ENCODE peak calls at places on chromosome 3, in seven cellular contexts. O, E, Y, H, U, G and A are unnamed samples.

GRCh38 chr3:126136428-126137220 is 43.8 kb downstream of the ALDH1L1 start:
- DNase-seq in O (peak), E (no peak), Y (no peak), H (peak), U (no peak), G (no peak), A (no peak)

GRCh38 chr3:51642462-51642861 is 28.6 kb upstream of the TEX264 start:
- DNase-seq in O (no peak), E (no peak), Y (no peak), H (no peak), U (peak), G (no peak), A (no peak)

GRCh38 chr3:187255314-187255713 is 36.2 kb downstream of the MASP1 start:
- DNase-seq in O (no peak), E (no peak), Y (no peak), H (no peak), U (peak), G (no peak), A (no peak)

GRCh38 chr3:125434582-125435011 is 59.5 kb upstream of the ZNF148 start:
- DNase-seq in O (no peak), E (peak), Y (no peak), H (no peak), U (no peak), G (no peak), A (peak)

GRCh38 chr3:133038731-133039398 is 674 bp downstream of the TMEM108 start:
- DNase-seq in O (peak), E (peak), Y (peak), H (peak), U (peak), G (peak), A (no peak)

GRCh38 chr3:187989458-187990153 is 164.4 kb upstream of the LPP start:
- DNase-seq in O (no peak), E (no peak), Y (peak), H (no peak), U (no peak), G (no peak), A (no peak)

GRCh38 chr3:160921020-160921635 is 165.1 kb downstream of the PPM1L start:
- DNase-seq in O (peak), E (no peak), Y (peak), H (no peak), U (peak), G (peak), A (peak)

GRCh38 chr3:9810357-9810726 is 280 bp downstream of the TTLL3 start:
- DNase-seq in O (no peak), E (no peak), Y (no peak), H (no peak), U (no peak), G (no peak), A (no peak)

GRCh38 chr3:177729939-177730700 is 532.8 kb upstream of the TBL1XR1 start:
- DNase-seq in O (peak), E (no peak), Y (no peak), H (no peak), U (peak), G (no peak), A (no peak)

GRCh38 chr3:47428585-47429145 is 47.1 kb downstream of the SCAP start:
- DNase-seq in O (no peak), E (no peak), Y (no peak), H (no peak), U (no peak), G (no peak), A (no peak)

GRCh38 chr3:54853573-54854404 is 74.1 kb downstream of the LRTM1 start:
- DNase-seq in O (peak), E (peak), Y (peak), H (peak), U (peak), G (peak), A (peak)

GRCh38 chr3:134326760-134327593 is 47.3 kb downstream of the AMOTL2 start:
- DNase-seq in O (no peak), E (no peak), Y (no peak), H (peak), U (peak), G (peak), A (no peak)

GRCh38 chr3:172153335-172153861 is 114.0 kb downstream of the FNDC3B start:
- DNase-seq in O (peak), E (no peak), Y (peak), H (peak), U (peak), G (peak), A (peak)

GRCh38 chr3:53186726-53187125 is 25.7 kb downstream of the PRKCD start:
- DNase-seq in O (no peak), E (no peak), Y (no peak), H (no peak), U (no peak), G (no peak), A (no peak)

GRCh38 chr3:171833775-171834460 is 9.2 kb upstream of the TMEM212 start:
- DNase-seq in O (no peak), E (no peak), Y (no peak), H (no peak), U (peak), G (peak), A (no peak)

GRCh38 chr3:129021140-129021551 is 20.0 kb downstream of the EFCC1 start:
- DNase-seq in O (no peak), E (no peak), Y (no peak), H (no peak), U (no peak), G (no peak), A (no peak)

GRCh38 chr3:157436583-157437300 is at the start of gene PTX3:
- DNase-seq in O (no peak), E (no peak), Y (peak), H (no peak), U (peak), G (peak), A (peak)

GRCh38 chr3:52507359-52507758 is 12.2 kb downstream of the STAB1 start:
- DNase-seq in O (no peak), E (no peak), Y (no peak), H (no peak), U (peak), G (peak), A (no peak)

GRCh38 chr3:65785065-65785645 is 253.6 kb downstream of the MAGI1 start:
- DNase-seq in O (no peak), E (peak), Y (no peak), H (no peak), U (peak), G (peak), A (peak)

GRCh38 chr3:101383156-101383575 is 62.8 kb upstream of the IMPG2 start:
- DNase-seq in O (peak), E (no peak), Y (no peak), H (no peak), U (peak), G (no peak), A (no peak)

GRCh38 chr3:182725372-182726251 is 67.7 kb upstream of the ATP11B start:
- DNase-seq in O (no peak), E (no peak), Y (no peak), H (no peak), U (peak), G (no peak), A (no peak)

GRCh38 chr3:170222647-170223541 is 670 bp downstream of the PRKCI start:
- DNase-seq in O (peak), E (no peak), Y (no peak), H (peak), U (peak), G (peak), A (peak)
- TF ChIP-seq CTCF in O (peak), E (no peak), Y (peak), H (peak), U (no peak), G (no peak), A (no peak)

GRCh38 chr3:148077318-148077923 is 620.3 kb upstream of the AGTR1 start:
- DNase-seq in O (no peak), E (no peak), Y (no peak), H (no peak), U (peak), G (peak), A (no peak)
- TF ChIP-seq CTCF in O (peak), E (peak), Y (peak), H (peak), U (peak), G (peak), A (no peak)

DNA sequence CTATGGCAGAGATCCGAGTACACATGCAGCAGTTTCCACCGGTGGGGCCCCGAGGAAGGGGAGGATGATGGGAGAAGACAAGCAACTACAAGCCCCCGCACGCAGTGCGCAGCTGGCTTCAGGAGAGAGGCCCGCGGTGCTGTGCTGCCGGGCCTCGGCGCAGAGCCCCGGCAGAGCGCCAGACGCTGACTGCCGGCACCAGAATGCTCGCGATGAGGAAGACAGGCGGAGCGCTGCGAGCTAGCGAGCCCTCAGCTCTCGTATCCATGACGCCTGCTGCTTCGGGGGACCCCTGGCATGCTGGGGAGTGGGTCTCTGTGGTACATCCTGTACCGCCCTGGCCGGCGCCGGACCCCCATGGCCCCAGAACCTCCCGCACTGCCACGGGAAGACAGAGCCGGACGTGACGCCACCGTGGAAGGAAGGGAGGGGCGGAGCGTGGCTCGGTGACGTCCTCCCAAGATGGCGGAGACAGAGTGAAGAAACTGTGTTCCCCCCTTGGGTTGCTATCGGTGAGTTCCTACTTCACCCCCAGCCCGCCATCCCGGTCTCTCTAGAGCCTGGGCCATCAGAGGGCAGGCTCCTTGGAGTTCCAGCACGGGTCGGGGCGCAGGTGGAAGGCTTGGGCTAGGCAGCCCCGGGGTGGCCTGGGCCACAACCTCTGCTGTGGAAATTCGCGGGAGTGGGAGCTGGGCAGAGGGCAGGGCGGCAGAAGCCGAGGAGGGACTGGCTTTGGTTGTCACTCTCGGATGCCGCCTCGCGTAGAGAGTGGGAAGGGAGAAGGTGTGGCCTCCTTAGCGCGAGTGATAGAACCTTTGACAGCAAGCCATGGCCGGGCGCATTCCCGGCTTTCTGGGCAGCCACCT is at the start of gene MYNN:
- DNase-seq in O (peak), E (peak), Y (peak), H (peak), U (peak), G (peak), A (peak)
- TF ChIP-seq CTCF in O (no peak), E (peak), Y (no peak), H (peak), U (peak), G (no peak), A (no peak)

GRCh38 chr3:98188553-98188952 is 22.1 kb downstream of the OR5H15 start:
- DNase-seq in O (no peak), E (no peak), Y (no peak), H (no peak), U (no peak), G (peak), A (no peak)
- TF ChIP-seq CTCF in O (peak), E (peak), Y (peak), H (peak), U (no peak), G (peak), A (no peak)

GRCh38 chr3:50388720-50389352 is 29.5 kb upstream of the TMEM115 start:
- DNase-seq in O (no peak), E (no peak), Y (no peak), H (no peak), U (no peak), G (no peak), A (no peak)

GRCh38 chr3:50389368-50389767 is 30.0 kb upstream of the TMEM115 start:
- DNase-seq in O (no peak), E (no peak), Y (no peak), H (no peak), U (no peak), G (no peak), A (no peak)

GRCh38 chr3:50390523-50391177 is 31.3 kb upstream of the TMEM115 start:
- DNase-seq in O (no peak), E (no peak), Y (no peak), H (peak), U (no peak), G (peak), A (no peak)

GRCh38 chr3:50385741-50386140 is 26.4 kb upstream of the TMEM115 start:
- DNase-seq in O (no peak), E (no peak), Y (no peak), H (no peak), U (no peak), G (no peak), A (no peak)

DNA sequence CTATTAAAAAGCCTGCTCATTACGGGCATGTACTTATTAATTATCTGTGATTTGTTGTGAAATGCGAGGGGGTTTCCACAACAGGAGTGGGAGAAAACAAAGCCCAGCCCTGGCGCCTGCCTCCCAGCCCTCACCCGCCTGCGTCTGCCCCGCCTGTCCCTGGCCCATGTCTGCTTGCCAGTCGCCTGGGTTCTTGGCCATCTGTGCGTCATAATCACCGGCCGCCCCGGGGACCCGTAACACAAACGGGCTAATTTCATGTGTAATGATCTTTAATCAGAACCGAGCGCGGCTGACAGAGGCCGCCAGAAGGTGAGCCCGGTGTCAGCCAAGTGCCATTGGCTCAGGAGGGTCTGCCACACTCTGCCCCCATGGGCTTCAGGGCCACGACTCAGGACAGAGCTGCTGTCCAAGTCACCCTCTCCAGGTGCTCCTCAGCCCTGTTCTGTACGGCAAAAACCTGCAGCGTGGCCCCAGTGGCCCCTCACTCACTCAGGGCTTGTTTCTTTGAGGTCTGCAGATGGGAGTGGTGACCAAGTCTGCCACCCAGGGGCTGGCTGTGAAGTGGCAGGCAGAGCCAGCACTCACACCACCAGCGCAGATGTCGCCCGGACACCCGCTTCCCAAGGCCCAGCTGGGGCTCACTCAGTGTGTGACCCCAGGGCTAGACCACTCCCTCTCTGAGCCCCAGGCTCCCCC is 28.8 kb upstream of the TMEM115 start:
- DNase-seq in O (peak), E (no peak), Y (no peak), H (no peak), U (no peak), G (no peak), A (no peak)
- TF ChIP-seq CTCF in O (peak), E (peak), Y (peak), H (peak), U (peak), G (no peak), A (peak)